ENCODE peak calls at places on chromosome 7, in six cellular contexts. Q, L, K, R, J and X are unnamed samples.

GRCh38 chr7:71424166-71424803 is 292.3 kb downstream of the GALNT17 start:
- DNase-seq in L (no peak), R (no peak), K (no peak), J (no peak), Q (no peak), X (no peak)

GRCh38 chr7:157715071-157715937 is 378.5 kb downstream of the DNAJB6 start:
- DNase-seq in K (no peak), L (no peak), Q (no peak), R (peak), J (no peak), X (no peak)

GRCh38 chr7:81789406-81790139 is 19.7 kb upstream of the HGF start:
- DNase-seq in K (no peak), R (no peak), J (no peak), L (no peak), Q (no peak), X (no peak)

GRCh38 chr7:152158801-152159587 is 133.5 kb downstream of the GALNT11 start:
- DNase-seq in K (no peak), L (peak), J (no peak), Q (no peak), R (no peak), X (no peak)

GRCh38 chr7:112162161-112163020 is 43.8 kb downstream of the DOCK4 start:
- DNase-seq in K (peak), Q (no peak), R (no peak), J (peak), L (peak), X (peak)

GRCh38 chr7:97842772-97843345 is 29.3 kb downstream of the ASNS start:
- DNase-seq in L (no peak), R (peak), K (no peak), J (no peak), Q (no peak), X (no peak)

GRCh38 chr7:2862831-2863361 is 18.8 kb upstream of the GNA12 start:
- DNase-seq in Q (no peak), K (no peak), J (peak), R (no peak), L (no peak), X (no peak)

GRCh38 chr7:7944619-7945282 is 23.8 kb upstream of the GLCCI1 start:
- DNase-seq in L (no peak), J (no peak), R (no peak), Q (peak), K (peak), X (no peak)

GRCh38 chr7:90692947-90693346 is 96.8 kb downstream of the CDK14 start:
- DNase-seq in R (no peak), J (no peak), K (no peak), L (no peak), Q (no peak), X (no peak)

DNA sequence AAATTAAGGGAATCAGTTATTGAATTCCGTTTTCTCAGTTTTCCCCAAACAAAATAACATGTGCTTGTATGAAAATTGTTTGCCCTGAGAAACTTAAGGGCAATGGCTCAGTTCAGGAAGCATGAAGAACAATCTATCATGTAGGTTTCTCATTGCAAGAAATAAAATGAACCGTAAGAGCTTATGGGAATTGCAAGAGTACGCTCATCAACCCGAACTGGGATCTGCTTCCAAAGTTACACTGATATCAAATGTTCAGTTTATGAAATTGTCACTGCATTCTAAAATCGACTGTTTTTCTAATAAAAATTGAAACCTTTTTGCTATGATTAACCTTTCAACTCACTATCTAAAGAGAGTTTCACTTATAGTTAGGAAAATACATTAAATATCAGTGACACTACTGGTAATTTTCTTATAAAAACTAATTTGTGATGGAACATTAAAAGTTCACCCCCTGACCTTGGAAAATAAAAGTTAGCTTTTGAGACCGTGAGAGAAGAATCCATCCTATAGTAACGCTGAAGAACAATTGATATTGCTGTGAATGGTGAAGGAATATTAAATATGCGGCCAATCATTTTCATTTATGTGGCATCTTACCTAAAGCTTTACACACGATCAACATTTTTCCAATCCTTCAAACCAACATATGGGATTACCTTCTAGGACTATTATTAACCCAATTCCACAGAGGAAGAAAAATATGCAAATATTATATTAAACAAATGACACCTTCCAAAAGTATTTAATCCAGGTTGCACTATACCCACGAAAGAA is 2.3 kb downstream of the MEOX2 start:
- DNase-seq in L (no peak), Q (no peak), R (no peak), J (no peak), K (no peak), X (no peak)
- H3K27ac ChIP-seq in L (no peak), Q (peak), R (no peak), J (no peak), K (no peak), X (no peak)

GRCh38 chr7:47290867-47291266 is 291.0 kb downstream of the TNS3 start:
- DNase-seq in R (no peak), J (peak), K (no peak), L (no peak), Q (no peak), X (no peak)

GRCh38 chr7:47292832-47293309 is 289.0 kb downstream of the TNS3 start:
- DNase-seq in L (no peak), K (no peak), Q (peak), R (no peak), J (no peak), X (no peak)

GRCh38 chr7:47290466-47290865 is 291.4 kb downstream of the TNS3 start:
- DNase-seq in R (no peak), L (no peak), K (no peak), J (peak), Q (no peak), X (no peak)

GRCh38 chr7:47293884-47294568 is 287.9 kb downstream of the TNS3 start:
- DNase-seq in K (peak), L (no peak), J (no peak), Q (no peak), R (no peak), X (no peak)

GRCh38 chr7:47291461-47292051 is 290.4 kb downstream of the TNS3 start:
- DNase-seq in K (no peak), L (no peak), R (no peak), J (peak), Q (no peak), X (no peak)
- H3K27ac ChIP-seq in K (no peak), L (no peak), R (no peak), J (peak), Q (no peak), X (no peak)

DNA sequence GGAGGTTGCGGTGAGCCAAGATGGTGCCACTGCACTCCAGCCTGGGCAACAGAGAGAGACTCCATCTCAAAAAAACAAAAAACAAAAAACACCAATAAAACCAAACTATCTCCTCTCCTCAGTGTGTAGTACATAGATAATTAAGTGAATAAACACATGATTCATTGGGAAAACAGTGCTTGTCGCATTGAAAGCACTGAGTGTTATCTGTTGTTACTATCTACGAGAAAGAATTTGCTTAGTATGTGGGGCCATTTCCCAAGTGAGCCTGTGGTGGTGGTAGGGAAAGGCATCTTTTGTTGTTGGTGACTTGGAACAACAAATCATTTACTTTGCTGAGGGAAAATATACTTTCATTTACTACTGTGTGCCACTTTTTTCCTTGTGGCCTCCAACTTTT is 42.6 kb downstream of the RSBN1L start:
- DNase-seq in R (no peak), Q (no peak), J (peak), K (no peak), L (no peak), X (no peak)
- H3K27ac ChIP-seq in R (no peak), Q (no peak), J (no peak), K (no peak), L (no peak), X (no peak)

GRCh38 chr7:41149576-41149975 is 553.3 kb downstream of the INHBA start:
- DNase-seq in R (peak), Q (no peak), J (no peak), K (no peak), L (no peak), X (no peak)
- H3K27ac ChIP-seq in R (no peak), Q (no peak), J (peak), K (no peak), L (no peak), X (no peak)

GRCh38 chr7:86748843-86749720 is 105.4 kb downstream of the GRM3 start:
- DNase-seq in L (no peak), Q (no peak), K (no peak), J (no peak), R (no peak), X (no peak)

GRCh38 chr7:86750124-86750523 is 106.4 kb downstream of the GRM3 start:
- DNase-seq in K (no peak), Q (no peak), L (no peak), R (no peak), J (no peak), X (no peak)

GRCh38 chr7:86745019-86745745 is 101.5 kb downstream of the GRM3 start:
- DNase-seq in L (no peak), J (no peak), K (peak), Q (peak), R (peak), X (no peak)

DNA sequence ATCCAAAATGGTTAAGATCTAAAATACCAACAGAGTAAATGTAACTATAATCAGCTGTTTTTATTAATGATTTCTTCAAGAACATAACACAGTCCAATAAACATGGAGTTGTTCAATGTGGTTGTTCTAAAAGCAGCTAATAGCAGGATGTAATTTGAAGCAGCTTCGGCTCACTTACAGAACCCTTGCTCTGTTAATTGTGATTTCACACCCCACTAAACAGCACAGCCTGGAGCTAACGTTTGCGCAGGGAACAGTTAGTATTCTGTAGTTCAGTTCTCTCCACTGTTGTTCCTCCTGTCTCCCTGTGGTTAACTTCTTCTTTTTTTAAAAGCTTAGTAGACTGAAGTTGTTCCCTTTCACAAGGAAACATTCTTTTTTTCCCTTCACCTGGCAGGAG is 104.0 kb downstream of the GRM3 start:
- DNase-seq in L (no peak), Q (no peak), R (no peak), J (no peak), K (no peak), X (no peak)
- H3K27ac ChIP-seq in L (no peak), Q (no peak), R (no peak), J (no peak), K (no peak), X (peak)

DNA sequence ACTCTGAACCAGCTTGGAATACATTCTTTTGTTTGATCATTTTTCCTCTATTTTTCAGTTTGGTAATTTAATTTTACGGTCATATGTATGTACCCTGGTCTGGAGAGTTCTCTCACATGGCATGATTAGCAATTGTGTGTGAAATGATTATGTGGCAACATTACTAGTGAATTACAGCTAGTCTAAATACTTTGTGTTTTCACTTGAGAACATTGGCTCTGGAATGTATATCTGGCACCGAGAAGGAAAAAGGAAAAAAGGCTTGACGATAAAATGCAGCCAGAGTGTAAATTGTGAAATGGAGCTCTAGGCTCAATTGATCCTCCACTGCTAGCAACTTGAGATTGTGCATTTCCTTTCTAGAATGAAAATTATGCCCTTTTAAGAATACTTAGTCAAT is 397.2 kb downstream of the EXOC4 start:
- DNase-seq in Q (no peak), J (no peak), K (no peak), R (no peak), L (no peak), X (no peak)
- H3K27ac ChIP-seq in Q (no peak), J (no peak), K (no peak), R (no peak), L (no peak), X (no peak)